ENCODE peak calls at places on chromosomes 6 and 20, in nine cellular contexts. N is esophagus muscularis mucosa; T is MM.1S; J is cardiac muscle cell; Q is GM23248; U is pancreas; H is CD8-positive, alpha-beta T cell; P is aorta; Z is uterus. A is an unnamed sample.

GRCh38 chr20:3251806-3252205 is 12.8 kb upstream of the SLC4A11 start:
- DNase-seq in N (no peak), T (no peak), J (no peak), Q (peak; percentile 26), U (no peak), H (no peak), P (peak; percentile 65), Z (no peak), A (no peak)

GRCh38 chr6:148166339-148166949 is 176.2 kb upstream of the SASH1 start:
- DNase-seq in N (no peak), T (peak; percentile 18), J (peak; percentile 55), Q (peak; percentile 69), U (no peak), H (no peak), P (no peak), Z (no peak), A (no peak)

GRCh38 chr6:78993955-78994354 is 84.1 kb downstream of the PHIP start:
- DNase-seq in N (no peak), T (no peak), J (no peak), Q (no peak), U (no peak), H (no peak), P (no peak), Z (no peak), A (no peak)

GRCh38 chr6:14316911-14317535 is 199.5 kb downstream of the CD83 start:
- DNase-seq in N (no peak), T (no peak), J (no peak), Q (no peak), U (no peak), H (no peak), P (no peak), Z (no peak), A (no peak)

GRCh38 chr6:70183512-70183911 is 119.4 kb downstream of the COL9A1 start:
- DNase-seq in N (no peak), T (no peak), J (no peak), Q (no peak), U (no peak), H (no peak), P (no peak), Z (no peak), A (no peak)

GRCh38 chr6:57316581-57317059 is 810 bp upstream of the PRIM2 start:
- DNase-seq in N (no peak), T (peak; percentile 93), J (peak; percentile 91), Q (peak; percentile 95), U (peak; percentile 66), H (peak; percentile 75), P (peak; percentile 87), Z (peak; percentile 85), A (peak; percentile 67)

GRCh38 chr20:38835792-38836191 is 30.3 kb downstream of the PPP1R16B start:
- DNase-seq in N (no peak), T (no peak), J (no peak), Q (no peak), U (no peak), H (no peak), P (no peak), Z (no peak), A (no peak)

GRCh38 chr20:61437280-61438206 is 185.5 kb downstream of the CDH4 start:
- DNase-seq in N (no peak), T (no peak), J (peak; percentile 61), Q (peak; percentile 12), U (no peak), H (no peak), P (no peak), Z (no peak), A (no peak)

GRCh38 chr6:2745246-2745645 is 5.5 kb downstream of the MYLK4 start:
- DNase-seq in N (no peak), T (no peak), J (no peak), Q (no peak), U (no peak), H (no peak), P (no peak), Z (no peak), A (no peak)

GRCh38 chr6:2743280-2744205 is 7.2 kb downstream of the MYLK4 start:
- DNase-seq in N (no peak), T (no peak), J (peak; percentile 60), Q (no peak), U (no peak), H (no peak), P (no peak), Z (no peak), A (no peak)

GRCh38 chr6:2746557-2747061 is 4.1 kb downstream of the MYLK4 start:
- DNase-seq in N (no peak), T (no peak), J (no peak), Q (no peak), U (no peak), H (no peak), P (no peak), Z (no peak), A (no peak)

GRCh38 chr6:2744778-2745177 is 5.9 kb downstream of the MYLK4 start:
- DNase-seq in N (no peak), T (no peak), J (no peak), Q (no peak), U (no peak), H (no peak), P (no peak), Z (no peak), A (no peak)

GRCh38 chr6:2744206-2744771 is 6.4 kb downstream of the MYLK4 start:
- DNase-seq in N (no peak), T (no peak), J (no peak), Q (peak; percentile 19), U (peak; percentile 86), H (no peak), P (no peak), Z (no peak), A (no peak)
- H3K4me3 ChIP-seq in N (no peak overlapping the region), T (no peak overlapping the region), J (no peak overlapping the region), Q (no peak overlapping the region), U (no peak overlapping the region), H (no peak overlapping the region), P (no peak overlapping the region), Z (no peak overlapping the region), A (no peak overlapping the region)

GRCh38 chr6:46465294-46466165 is 25.7 kb downstream of the RCAN2 start:
- DNase-seq in N (no peak), T (no peak), J (no peak), Q (peak; percentile 77), U (no peak), H (no peak), P (no peak), Z (no peak), A (no peak)

GRCh38 chr6:46472243-46472642 is 19.0 kb downstream of the RCAN2 start:
- DNase-seq in N (no peak), T (no peak), J (no peak), Q (no peak), U (no peak), H (no peak), P (no peak), Z (no peak), A (no peak)

GRCh38 chr6:46468611-46469010 is 22.6 kb downstream of the RCAN2 start:
- DNase-seq in N (no peak), T (no peak), J (no peak), Q (peak; percentile 9), U (no peak), H (no peak), P (no peak), Z (no peak), A (no peak)

GRCh38 chr6:46469021-46469420 is 22.2 kb downstream of the RCAN2 start:
- DNase-seq in N (no peak), T (no peak), J (no peak), Q (no peak), U (no peak), H (no peak), P (no peak), Z (no peak), A (no peak)

GRCh38 chr6:46466570-46466969 is 24.7 kb downstream of the RCAN2 start:
- DNase-seq in N (no peak), T (no peak), J (no peak), Q (no peak), U (no peak), H (no peak), P (no peak), Z (no peak), A (no peak)
- H3K4me1 ChIP-seq in N (peaks cover 40% of the 10 kb centered on the region), T (no peaks in the 10 kb centered on the region), J (peaks cover 44% of the 10 kb centered on the region), Q (peaks cover 20% of the 10 kb centered on the region), U (no peaks in the 10 kb centered on the region), H (no peaks in the 10 kb centered on the region), P (peaks cover 20% of the 10 kb centered on the region), Z (peaks cover 3% of the 10 kb centered on the region), A (no peaks in the 10 kb centered on the region)

DNA sequence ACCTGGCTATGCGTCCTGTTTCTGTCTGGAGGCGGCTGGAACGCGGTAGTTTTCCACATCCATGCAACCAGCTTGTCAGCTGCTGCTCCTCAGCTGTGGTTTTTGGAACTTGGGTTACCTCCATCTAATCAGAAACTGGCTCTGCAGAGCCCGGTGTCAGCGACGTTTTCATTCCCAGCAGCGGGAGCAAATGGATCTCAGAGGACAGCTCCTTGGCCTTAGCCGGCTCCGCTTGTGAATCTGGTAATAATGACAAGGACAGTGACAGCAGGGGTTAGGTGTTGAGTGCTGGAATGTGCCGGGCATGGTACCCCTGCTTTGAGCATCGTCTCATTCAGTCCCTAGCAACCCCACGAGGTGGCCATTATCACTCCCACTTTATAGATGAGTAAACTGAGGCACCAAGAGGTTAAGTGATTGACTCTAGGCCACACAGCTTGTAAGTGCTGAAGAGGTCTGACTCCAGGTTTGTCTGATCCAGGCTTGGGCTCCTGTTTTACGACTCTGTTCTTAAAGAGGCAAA is 1.3 kb downstream of the SLCO4A1 start:
- DNase-seq in N (no peak), T (no peak), J (no peak), Q (peak; percentile 32), U (no peak), H (no peak), P (no peak), Z (no peak), A (no peak)
- H3K4me3 ChIP-seq in N (peak overlapping the region; percentile 62), T (peak overlapping the region; percentile 77), J (no peak overlapping the region), Q (peak overlapping the region; percentile 55), U (no peak overlapping the region), H (no peak overlapping the region), P (no peak overlapping the region), Z (peak overlapping the region; percentile 26), A (peak overlapping the region; percentile 15)

GRCh38 chr6:89068695-89069094 is 11.9 kb upstream of the PNRC1 start:
- DNase-seq in N (no peak), T (no peak), J (no peak), Q (no peak), U (no peak), H (no peak), P (no peak), Z (no peak), A (no peak)

GRCh38 chr6:89063881-89064280 is 16.7 kb upstream of the PNRC1 start:
- DNase-seq in N (no peak), T (no peak), J (no peak), Q (no peak), U (no peak), H (no peak), P (no peak), Z (no peak), A (no peak)

GRCh38 chr6:89069536-89070163 is 10.9 kb upstream of the PNRC1 start:
- DNase-seq in N (no peak), T (no peak), J (no peak), Q (no peak), U (no peak), H (no peak), P (no peak), Z (no peak), A (no peak)

GRCh38 chr6:89067796-89068195 is 12.8 kb upstream of the PNRC1 start:
- DNase-seq in N (no peak), T (no peak), J (no peak), Q (peak; percentile 50), U (no peak), H (no peak), P (no peak), Z (no peak), A (no peak)

DNA sequence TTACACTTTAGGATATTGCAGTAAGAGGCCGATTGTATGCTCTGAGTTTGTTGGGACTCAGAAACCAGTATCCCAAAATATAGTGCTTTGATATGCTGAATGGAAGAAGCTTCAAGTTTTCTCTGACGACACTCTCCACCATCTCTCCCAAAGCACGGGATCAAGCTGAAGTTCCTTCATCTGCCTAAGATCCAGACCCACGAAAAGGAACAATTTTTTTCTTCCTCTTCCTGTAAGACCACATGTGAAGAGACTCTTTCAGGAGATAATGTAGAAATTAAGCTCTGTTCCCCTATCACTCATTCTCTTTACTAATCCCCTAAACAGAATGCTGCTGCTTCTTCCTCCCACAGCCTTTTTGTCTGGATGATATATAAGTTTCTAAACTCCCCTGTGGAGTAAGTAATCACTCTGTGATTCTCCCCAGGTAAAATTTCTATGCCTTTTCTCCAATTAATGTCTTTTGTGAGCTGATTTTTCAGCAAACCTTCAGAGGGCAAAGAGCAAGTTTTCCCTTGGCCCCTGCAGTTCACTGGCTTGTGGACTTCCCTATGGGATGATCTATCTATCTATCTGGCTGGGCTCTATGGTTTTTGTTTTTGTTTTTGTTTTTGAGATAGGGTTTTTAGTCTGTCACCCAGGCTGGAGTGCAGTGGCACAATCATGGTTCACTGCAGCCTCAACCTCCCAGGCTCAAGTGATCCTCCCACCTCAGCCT is 13.5 kb upstream of the PNRC1 start:
- DNase-seq in N (no peak), T (no peak), J (no peak), Q (no peak), U (no peak), H (no peak), P (no peak), Z (no peak), A (no peak)
- H3K4me1 ChIP-seq in N (no peaks in the 10 kb centered on the region), T (no peaks in the 10 kb centered on the region), J (peaks cover 2% of the 10 kb centered on the region), Q (no peaks in the 10 kb centered on the region), U (peaks cover 16% of the 10 kb centered on the region), H (no peaks in the 10 kb centered on the region), P (no peaks in the 10 kb centered on the region), Z (no peaks in the 10 kb centered on the region), A (no peaks in the 10 kb centered on the region)